ENCODE peak calls at places on chromosomes 12 and 14, in five cellular contexts. One of them, this sample, is unnamed.

GRCh38 chr14:68254669-68255527 is 435.3 kb downstream of the RAD51B start:
- DNase-seq in H1: no peak
- DNase-seq in K562: no peak
- DNase-seq in HCT116: no peak
- DNase-seq in HepG2: peak; percentile 83
- DNase-seq in this sample: no peak

GRCh38 chr14:68675233-68675577 is 117.7 kb downstream of the ZFP36L1 start:
- DNase-seq in K562: no peak
- DNase-seq in H1: no peak
- DNase-seq in HepG2: peak; percentile 6
- DNase-seq in HCT116: no peak
- DNase-seq in this sample: no peak

GRCh38 chr12:108201808-108202207 is 72.7 kb downstream of the WSCD2 start:
- DNase-seq in HCT116: no peak
- DNase-seq in K562: no peak
- DNase-seq in HepG2: no peak
- DNase-seq in H1: no peak
- DNase-seq in this sample: no peak

GRCh38 chr12:129300011-129300410 is 446.7 kb downstream of the GLT1D1 start:
- DNase-seq in K562: no peak
- DNase-seq in HCT116: no peak
- DNase-seq in HepG2: no peak
- DNase-seq in H1: no peak
- DNase-seq in this sample: no peak

GRCh38 chr14:19851365-19851764 is 23.6 kb upstream of the OR4K2 start:
- DNase-seq in H1: no peak
- DNase-seq in HepG2: no peak
- DNase-seq in K562: no peak
- DNase-seq in HCT116: no peak
- DNase-seq in this sample: no peak

GRCh38 chr12:96368233-96368632 is 32.0 kb downstream of the CDK17 start:
- DNase-seq in H1: no peak
- DNase-seq in HepG2: no peak
- DNase-seq in K562: no peak
- DNase-seq in HCT116: no peak
- DNase-seq in this sample: no peak

GRCh38 chr14:63273717-63274673 is 44.7 kb downstream of the GPHB5 start:
- DNase-seq in H1: no peak
- DNase-seq in K562: no peak
- DNase-seq in HCT116: no peak
- DNase-seq in HepG2: no peak
- DNase-seq in this sample: no peak

GRCh38 chr12:124577986-124578385 is 10.6 kb upstream of the NCOR2 start:
- DNase-seq in HepG2: no peak
- DNase-seq in HCT116: no peak
- DNase-seq in H1: no peak
- DNase-seq in K562: no peak
- DNase-seq in this sample: no peak

GRCh38 chr14:53932966-53933365 is 23.7 kb downstream of the BMP4 start:
- DNase-seq in HepG2: no peak
- DNase-seq in HCT116: no peak
- DNase-seq in H1: no peak
- DNase-seq in K562: no peak
- DNase-seq in this sample: no peak

GRCh38 chr14:60649815-60650381 is 621 bp upstream of the SIX1 start:
- DNase-seq in HCT116: no peak
- DNase-seq in H1: no peak
- DNase-seq in K562: no peak
- DNase-seq in HepG2: no peak
- DNase-seq in this sample: peak; percentile 27

GRCh38 chr12:44835641-44836379 is 40.3 kb downstream of the NELL2 start:
- DNase-seq in HepG2: no peak
- DNase-seq in HCT116: no peak
- DNase-seq in K562: no peak
- DNase-seq in H1: no peak
- DNase-seq in this sample: no peak

GRCh38 chr12:20950248-20950647 is 139.7 kb downstream of the SLCO1B3 start:
- DNase-seq in K562: peak; percentile 1
- DNase-seq in HepG2: peak; percentile 6
- DNase-seq in H1: no peak
- DNase-seq in HCT116: peak; percentile 18
- DNase-seq in this sample: peak; percentile 58

GRCh38 chr14:53619625-53620324 is 336.9 kb downstream of the BMP4 start:
- DNase-seq in K562: no peak
- DNase-seq in HepG2: no peak
- DNase-seq in HCT116: no peak
- DNase-seq in H1: no peak
- DNase-seq in this sample: no peak

DNA sequence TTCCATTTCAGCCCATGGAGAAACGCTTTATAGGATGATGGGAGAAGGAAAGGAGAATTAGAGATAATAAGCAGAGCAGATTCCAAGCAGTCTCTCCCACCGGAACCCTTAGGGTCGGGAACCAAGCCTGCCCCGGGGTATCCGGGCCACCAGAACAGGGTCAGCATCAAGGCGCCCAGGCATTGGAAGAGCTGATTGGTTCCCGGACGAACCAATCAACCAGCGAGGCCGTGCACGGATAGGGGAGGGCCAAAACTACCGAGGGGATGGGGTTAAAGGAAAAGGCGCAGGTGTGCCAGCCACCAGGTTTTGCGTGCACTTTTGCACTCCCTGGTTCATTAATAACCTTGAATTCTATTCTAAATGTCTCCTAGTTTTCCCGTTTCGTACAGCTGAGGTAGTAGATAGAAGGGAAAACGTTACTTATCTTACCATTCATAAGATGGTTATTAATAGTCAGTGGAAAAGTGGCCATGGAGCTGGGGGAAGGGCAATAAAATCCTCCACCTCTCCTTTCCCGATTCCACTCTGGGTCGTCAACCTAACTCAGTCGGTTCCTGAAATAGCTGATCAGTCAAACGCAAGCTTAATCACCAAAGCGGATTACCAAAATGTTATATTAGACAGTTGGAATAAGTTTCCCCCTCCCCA is 1.6 kb downstream of the PPM1H start:
- DNase-seq in H1: no peak
- DNase-seq in HepG2: peak; percentile 52
- DNase-seq in HCT116: no peak
- DNase-seq in K562: peak; percentile 64
- DNase-seq in this sample: peak; percentile 86
- TF ChIP-seq JUND in H1: no peak
- TF ChIP-seq JUND in HepG2: no peak
- TF ChIP-seq JUND in HCT116: no peak
- TF ChIP-seq JUND in K562: no peak
- TF ChIP-seq JUND in this sample: no peak

DNA sequence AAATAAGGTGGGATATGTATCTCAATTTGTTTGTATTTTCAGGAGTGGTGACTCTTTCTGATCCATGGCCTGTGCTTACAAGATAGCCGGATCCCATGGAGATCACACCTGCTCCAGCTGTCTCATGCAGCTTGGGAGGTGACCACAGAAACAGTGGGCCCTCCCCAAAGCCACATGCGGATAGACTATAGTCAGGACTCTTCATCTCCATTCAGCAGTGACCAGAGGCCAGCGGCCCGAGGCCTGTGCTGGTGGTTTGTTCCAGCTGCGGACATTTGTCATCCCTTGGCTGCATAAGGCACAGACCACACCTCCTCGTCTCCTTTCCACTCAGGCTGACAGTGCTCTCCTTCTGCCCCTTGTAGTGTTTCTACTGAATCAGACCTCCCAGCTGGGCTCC is 14.7 kb upstream of the WNT5B start:
- DNase-seq in K562: peak; percentile 60
- DNase-seq in HCT116: no peak
- DNase-seq in H1: no peak
- DNase-seq in HepG2: no peak
- DNase-seq in this sample: no peak
- TF ChIP-seq JUND in K562: no peak
- TF ChIP-seq JUND in HCT116: no peak
- TF ChIP-seq JUND in H1: no peak
- TF ChIP-seq JUND in HepG2: no peak
- TF ChIP-seq JUND in this sample: no peak

DNA sequence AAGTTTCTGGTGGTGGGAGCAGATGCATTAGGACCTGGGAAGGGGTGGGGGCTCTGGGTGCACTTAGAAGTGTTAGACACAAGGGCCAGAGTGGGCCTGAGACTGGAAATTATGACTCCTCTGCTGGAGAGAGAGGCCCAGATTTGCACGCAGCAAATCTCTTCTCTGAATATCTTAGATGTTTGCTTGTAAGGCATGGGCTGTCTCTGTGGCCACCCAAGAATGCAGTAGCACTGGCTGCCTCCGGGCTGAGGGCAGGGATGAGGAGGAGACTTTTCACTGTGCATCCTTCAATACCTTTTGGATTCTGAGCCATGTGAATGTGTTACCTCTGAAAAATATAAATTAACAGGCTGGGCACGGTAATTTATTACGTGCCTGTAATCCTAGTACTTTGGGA is 14.0 kb upstream of the RABGGTA start:
- DNase-seq in H1: no peak
- DNase-seq in K562: no peak
- DNase-seq in HepG2: no peak
- DNase-seq in HCT116: no peak
- DNase-seq in this sample: no peak
- TF ChIP-seq JUND in H1: no peak
- TF ChIP-seq JUND in K562: no peak
- TF ChIP-seq JUND in HepG2: no peak
- TF ChIP-seq JUND in HCT116: no peak
- TF ChIP-seq JUND in this sample: no peak

GRCh38 chr12:99721715-99722275 is 74.2 kb downstream of the GARIN6 start:
- DNase-seq in HCT116: no peak
- DNase-seq in HepG2: no peak
- DNase-seq in H1: no peak
- DNase-seq in K562: no peak
- DNase-seq in this sample: no peak
- TF ChIP-seq JUND in HCT116: no peak
- TF ChIP-seq JUND in HepG2: no peak
- TF ChIP-seq JUND in H1: no peak
- TF ChIP-seq JUND in K562: no peak
- TF ChIP-seq JUND in this sample: no peak

DNA sequence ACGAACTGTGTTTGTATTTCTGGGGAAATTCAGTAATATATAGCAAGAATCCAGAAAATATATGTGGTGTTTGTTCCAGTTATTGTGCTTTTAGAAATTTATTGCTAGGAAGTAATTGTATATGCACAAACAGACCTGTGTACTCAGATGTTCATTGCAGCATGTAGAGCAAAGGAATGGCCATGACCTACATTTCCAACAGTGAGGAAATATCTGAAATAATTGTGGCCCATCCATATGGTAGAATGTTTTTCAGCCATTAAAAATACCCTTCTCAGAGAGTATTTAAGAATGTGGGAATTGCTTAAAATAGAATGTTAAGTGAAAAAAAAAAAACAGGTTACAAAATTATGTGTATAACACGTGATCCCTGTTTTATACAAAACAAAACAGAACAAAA is 77.3 kb downstream of the TMX1 start:
- DNase-seq in HepG2: no peak
- DNase-seq in HCT116: no peak
- DNase-seq in K562: no peak
- DNase-seq in H1: no peak
- DNase-seq in this sample: no peak
- TF ChIP-seq JUND in HepG2: no peak
- TF ChIP-seq JUND in HCT116: no peak
- TF ChIP-seq JUND in K562: no peak
- TF ChIP-seq JUND in H1: no peak
- TF ChIP-seq JUND in this sample: no peak

GRCh38 chr14:49992901-49993335 is 100.0 kb downstream of the ARF6 start:
- DNase-seq in HepG2: peak; percentile 86
- DNase-seq in K562: no peak
- DNase-seq in HCT116: no peak
- DNase-seq in H1: no peak
- DNase-seq in this sample: peak; percentile 78
- TF ChIP-seq JUND in HepG2: peak; percentile 48
- TF ChIP-seq JUND in K562: no peak
- TF ChIP-seq JUND in HCT116: no peak
- TF ChIP-seq JUND in H1: no peak
- TF ChIP-seq JUND in this sample: no peak

DNA sequence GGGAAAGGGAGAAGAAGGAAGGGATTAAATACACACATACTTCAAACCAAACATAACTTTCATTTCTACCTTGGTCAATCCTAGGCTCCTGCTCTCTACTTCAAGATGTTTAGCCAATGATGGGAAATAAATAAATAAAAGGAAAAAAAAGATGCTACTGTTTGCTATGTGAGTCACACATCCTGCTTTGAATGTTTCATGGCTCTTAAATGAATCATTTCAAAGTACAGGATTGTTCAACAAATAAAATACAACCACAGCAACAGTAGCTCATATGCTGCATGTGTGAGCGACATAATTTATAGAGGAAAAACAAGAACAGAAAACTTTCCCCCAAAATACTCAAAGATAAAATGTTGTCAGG is 54.3 kb upstream of the NPFF start:
- DNase-seq in H1: no peak
- DNase-seq in HCT116: peak; percentile 56
- DNase-seq in HepG2: peak; percentile 56
- DNase-seq in K562: no peak
- DNase-seq in this sample: peak; percentile 52
- TF ChIP-seq JUND in H1: no peak
- TF ChIP-seq JUND in HCT116: peak; percentile 81
- TF ChIP-seq JUND in HepG2: no peak
- TF ChIP-seq JUND in K562: no peak
- TF ChIP-seq JUND in this sample: peak; percentile 56

GRCh38 chr12:109389146-109389545 is 41.4 kb downstream of the MYO1H start:
- DNase-seq in HCT116: no peak
- DNase-seq in H1: no peak
- DNase-seq in K562: peak; percentile 66
- DNase-seq in HepG2: peak; percentile 16
- DNase-seq in this sample: no peak
- TF ChIP-seq JUND in HCT116: no peak
- TF ChIP-seq JUND in H1: no peak
- TF ChIP-seq JUND in K562: no peak
- TF ChIP-seq JUND in HepG2: no peak
- TF ChIP-seq JUND in this sample: no peak

DNA sequence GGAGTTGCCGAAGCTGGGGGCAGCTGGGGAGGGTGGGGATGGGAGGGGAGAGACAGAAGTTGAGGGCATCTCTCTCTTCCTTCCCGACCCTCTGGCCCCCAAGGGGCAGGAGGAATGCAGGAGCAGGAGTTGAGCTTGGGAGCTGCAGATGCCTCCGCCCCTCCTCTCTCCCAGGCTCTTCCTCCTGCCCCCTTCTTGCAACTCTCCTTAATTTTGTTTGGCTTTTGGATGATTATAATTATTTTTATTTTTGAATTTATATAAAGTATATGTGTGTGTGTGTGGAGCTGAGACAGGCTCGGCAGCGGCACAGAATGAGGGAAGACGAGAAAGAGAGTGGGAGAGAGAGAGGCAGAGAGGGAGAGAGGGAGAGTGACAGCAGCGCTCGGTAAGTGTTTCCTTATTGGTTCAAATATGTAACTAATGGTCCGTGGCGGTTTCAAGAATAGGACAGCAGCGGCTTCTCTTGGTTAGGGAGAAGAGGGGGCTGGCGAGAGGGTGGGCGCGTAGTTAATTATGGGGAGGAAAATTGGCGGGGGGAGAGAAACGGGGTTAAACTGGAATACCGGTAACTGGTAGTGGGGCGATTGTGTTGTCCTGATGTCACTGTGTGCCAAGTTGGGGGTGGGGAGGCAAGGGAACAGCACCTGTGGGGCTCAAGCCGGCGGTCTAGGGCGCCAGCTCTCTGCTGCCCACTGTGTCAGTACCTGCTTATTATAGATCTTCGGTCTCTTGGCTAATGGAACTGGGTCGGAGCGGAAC is 8.4 kb downstream of the HOXC8 start:
- DNase-seq in HCT116: no peak
- DNase-seq in HepG2: no peak
- DNase-seq in H1: no peak
- DNase-seq in K562: peak; percentile 49
- DNase-seq in this sample: no peak
- TF ChIP-seq JUND in HCT116: no peak
- TF ChIP-seq JUND in HepG2: no peak
- TF ChIP-seq JUND in H1: no peak
- TF ChIP-seq JUND in K562: no peak
- TF ChIP-seq JUND in this sample: no peak

GRCh38 chr12:64175254-64175945 is 46.7 kb downstream of the KICS2 start:
- DNase-seq in HCT116: no peak
- DNase-seq in H1: no peak
- DNase-seq in HepG2: no peak
- DNase-seq in K562: peak; percentile 25
- DNase-seq in this sample: no peak
- TF ChIP-seq JUND in HCT116: no peak
- TF ChIP-seq JUND in H1: no peak
- TF ChIP-seq JUND in HepG2: no peak
- TF ChIP-seq JUND in K562: no peak
- TF ChIP-seq JUND in this sample: no peak